ENCODE peak calls at places on chromosomes 3 and 15, in four cellular contexts. One of them, this sample, is unnamed.

GRCh38 chr15:67884514-67885225 is 44.8 kb upstream of the RNU6-1 start:
- DNase-seq in NCI-H460: peak
- DNase-seq in endothelial cell: peak
- DNase-seq in NCI-H69: peak
- DNase-seq in this sample: peak

GRCh38 chr3:125353128-125353527 is 22.0 kb downstream of the ZNF148 start:
- DNase-seq in NCI-H460: no peak
- DNase-seq in endothelial cell: no peak
- DNase-seq in NCI-H69: no peak
- DNase-seq in this sample: no peak

GRCh38 chr3:3286014-3286413 is 106.5 kb upstream of the CRBN start:
- DNase-seq in NCI-H460: no peak
- DNase-seq in endothelial cell: no peak
- DNase-seq in NCI-H69: no peak
- DNase-seq in this sample: no peak

GRCh38 chr3:168248383-168249047 is 152.8 kb upstream of the GOLIM4 start:
- DNase-seq in NCI-H460: peak
- DNase-seq in endothelial cell: peak
- DNase-seq in NCI-H69: peak
- DNase-seq in this sample: peak

GRCh38 chr3:30421261-30421660 is 185.1 kb upstream of the TGFBR2 start:
- DNase-seq in NCI-H460: no peak
- DNase-seq in endothelial cell: no peak
- DNase-seq in NCI-H69: no peak
- DNase-seq in this sample: no peak

GRCh38 chr3:30598663-30599545 is 7.5 kb upstream of the TGFBR2 start:
- DNase-seq in NCI-H460: no peak
- DNase-seq in endothelial cell: no peak
- DNase-seq in NCI-H69: no peak
- DNase-seq in this sample: no peak

GRCh38 chr3:44036850-44037249 is 204.8 kb upstream of the TOPAZ1 start:
- DNase-seq in NCI-H460: no peak
- DNase-seq in endothelial cell: no peak
- DNase-seq in NCI-H69: no peak
- DNase-seq in this sample: no peak

GRCh38 chr3:134874737-134875413 is 79.8 kb downstream of the EPHB1 start:
- DNase-seq in NCI-H460: no peak
- DNase-seq in endothelial cell: no peak
- DNase-seq in NCI-H69: peak
- DNase-seq in this sample: no peak

GRCh38 chr3:14143826-14144225 is 19.0 kb downstream of the TMEM43 start:
- DNase-seq in NCI-H460: peak
- DNase-seq in endothelial cell: no peak
- DNase-seq in NCI-H69: no peak
- DNase-seq in this sample: no peak

GRCh38 chr3:158728851-158729250 is 3.4 kb downstream of the RARRES1 start:
- DNase-seq in NCI-H460: no peak
- DNase-seq in endothelial cell: no peak
- DNase-seq in NCI-H69: no peak
- DNase-seq in this sample: no peak